ENCODE peak calls at places on chromosomes 5 and 9, in four cellular contexts. C is HuH-7; S is activated CD4-positive, alpha-beta T cell treated with anti-CD3 and anti-CD28 coated beads, Interleukin-2, amount 50 U/mL, for 1 hour; B is foreskin keratinocyte. P is an unnamed sample.

GRCh38 chr9:29100762-29101161 is 1527.5 kb upstream of the C9orf72 start:
- DNase-seq in S (no peak), B (no peak), C (no peak), P (no peak)

GRCh38 chr9:69180670-69181069 is 6.6 kb downstream of the TJP2 start:
- DNase-seq in B (peak), S (peak), C (no peak), P (peak)

GRCh38 chr9:136840877-136841645 is 1.2 kb upstream of the AJM1 start:
- DNase-seq in B (no peak), C (no peak), S (no peak), P (peak)

GRCh38 chr5:109612278-109612905 is 77.3 kb upstream of the MAN2A1 start:
- DNase-seq in B (no peak), C (no peak), S (no peak), P (no peak)

GRCh38 chr9:72948906-72949582 is 3.8 kb downstream of the ALDH1A1 start:
- DNase-seq in S (no peak), C (no peak), B (no peak), P (no peak)

GRCh38 chr5:139708434-139708849 is 60.3 kb downstream of the CXXC5 start:
- DNase-seq in S (no peak), C (no peak), B (no peak), P (no peak)

GRCh38 chr9:136578915-136579637 is 33.2 kb upstream of the NOTCH1 start:
- DNase-seq in S (no peak), C (peak), B (no peak), P (peak)

GRCh38 chr5:169626779-169627178 is 10.3 kb upstream of the DOCK2 start:
- DNase-seq in S (no peak), B (peak), C (no peak), P (peak)

GRCh38 chr5:79612667-79613190 is 488 bp downstream of the TENT2 start:
- DNase-seq in C (no peak), B (no peak), S (no peak), P (no peak)

GRCh38 chr9:36874261-36874660 is 159.8 kb downstream of the PAX5 start:
- DNase-seq in C (no peak), S (no peak), B (no peak), P (no peak)

GRCh38 chr5:176742246-176743105 is 67.9 kb upstream of the UNC5A start:
- DNase-seq in B (no peak), C (peak), S (no peak), P (no peak)

GRCh38 chr5:138461343-138462125 is 3.7 kb upstream of the EGR1 start:
- DNase-seq in S (no peak), C (no peak), B (peak), P (peak)

GRCh38 chr5:10601246-10602030 is 37.6 kb downstream of the ANKRD33B start:
- DNase-seq in C (no peak), B (peak), S (no peak), P (peak)

GRCh38 chr9:73269430-73270101 is 117.9 kb downstream of the ANXA1 start:
- DNase-seq in B (no peak), C (peak), S (no peak), P (peak)

GRCh38 chr5:136057401-136057951 is 28.7 kb downstream of the TGFBI start:
- DNase-seq in C (no peak), B (no peak), S (no peak), P (no peak)